ENCODE peak calls at places on chromosomes 4 and X, in six cellular contexts. One of them, this sample, is unnamed.

GRCh38 chr4:159764343-159764952 is 661.6 kb downstream of the RAPGEF2 start:
- DNase-seq in DMS153: peak; percentile 9
- DNase-seq in naive thymus-derived CD8-positive, alpha-beta T cell: no peak
- DNase-seq in NCI-H2171 treated with DMSO at 0.1 percent for 48 hours: peak; percentile 51
- DNase-seq in T-helper 1 cell: no peak
- DNase-seq in NCI-H510A treated with DMSO at 0.1 percent for 48 hours: peak; percentile 79
- DNase-seq in this sample: no peak

GRCh38 chrX:150770623-150771022 is 77.4 kb downstream of the MTMR1 start:
- DNase-seq in DMS153: no peak
- DNase-seq in naive thymus-derived CD8-positive, alpha-beta T cell: no peak
- DNase-seq in NCI-H2171 treated with DMSO at 0.1 percent for 48 hours: no peak
- DNase-seq in T-helper 1 cell: no peak
- DNase-seq in NCI-H510A treated with DMSO at 0.1 percent for 48 hours: no peak
- DNase-seq in this sample: no peak

GRCh38 chr4:4726051-4726450 is 133.4 kb upstream of the MSX1 start:
- DNase-seq in DMS153: no peak
- DNase-seq in naive thymus-derived CD8-positive, alpha-beta T cell: no peak
- DNase-seq in NCI-H2171 treated with DMSO at 0.1 percent for 48 hours: peak; percentile 2
- DNase-seq in T-helper 1 cell: no peak
- DNase-seq in NCI-H510A treated with DMSO at 0.1 percent for 48 hours: no peak
- DNase-seq in this sample: no peak

GRCh38 chr4:6727081-6727942 is 11.3 kb downstream of the BLOC1S4 start:
- DNase-seq in DMS153: no peak
- DNase-seq in naive thymus-derived CD8-positive, alpha-beta T cell: no peak
- DNase-seq in NCI-H2171 treated with DMSO at 0.1 percent for 48 hours: no peak
- DNase-seq in T-helper 1 cell: no peak
- DNase-seq in NCI-H510A treated with DMSO at 0.1 percent for 48 hours: no peak
- DNase-seq in this sample: no peak

GRCh38 chrX:140480765-140481164 is 24.1 kb downstream of the SOX3 start:
- DNase-seq in DMS153: no peak
- DNase-seq in naive thymus-derived CD8-positive, alpha-beta T cell: no peak
- DNase-seq in NCI-H2171 treated with DMSO at 0.1 percent for 48 hours: no peak
- DNase-seq in T-helper 1 cell: no peak
- DNase-seq in NCI-H510A treated with DMSO at 0.1 percent for 48 hours: no peak
- DNase-seq in this sample: no peak

GRCh38 chr4:89294583-89295244 is 12.9 kb downstream of the GPRIN3 start:
- DNase-seq in DMS153: no peak
- DNase-seq in naive thymus-derived CD8-positive, alpha-beta T cell: peak; percentile 86
- DNase-seq in NCI-H2171 treated with DMSO at 0.1 percent for 48 hours: no peak
- DNase-seq in T-helper 1 cell: no peak
- DNase-seq in NCI-H510A treated with DMSO at 0.1 percent for 48 hours: no peak
- DNase-seq in this sample: no peak

GRCh38 chr4:124423160-124423559 is 289.4 kb downstream of the ANKRD50 start:
- DNase-seq in DMS153: no peak
- DNase-seq in naive thymus-derived CD8-positive, alpha-beta T cell: no peak
- DNase-seq in NCI-H2171 treated with DMSO at 0.1 percent for 48 hours: no peak
- DNase-seq in T-helper 1 cell: no peak
- DNase-seq in NCI-H510A treated with DMSO at 0.1 percent for 48 hours: no peak
- DNase-seq in this sample: no peak

GRCh38 chr4:54067163-54067562 is 2.8 kb upstream of the CHIC2 start:
- DNase-seq in DMS153: no peak
- DNase-seq in naive thymus-derived CD8-positive, alpha-beta T cell: no peak
- DNase-seq in NCI-H2171 treated with DMSO at 0.1 percent for 48 hours: no peak
- DNase-seq in T-helper 1 cell: no peak
- DNase-seq in NCI-H510A treated with DMSO at 0.1 percent for 48 hours: no peak
- DNase-seq in this sample: no peak

GRCh38 chr4:127995776-127996175 is 30.6 kb downstream of the ABHD18 start:
- DNase-seq in DMS153: no peak
- DNase-seq in naive thymus-derived CD8-positive, alpha-beta T cell: no peak
- DNase-seq in NCI-H2171 treated with DMSO at 0.1 percent for 48 hours: no peak
- DNase-seq in T-helper 1 cell: no peak
- DNase-seq in NCI-H510A treated with DMSO at 0.1 percent for 48 hours: no peak
- DNase-seq in this sample: no peak

GRCh38 chr4:56386091-56386490 is 1.2 kb downstream of the AASDH start:
- DNase-seq in DMS153: no peak
- DNase-seq in naive thymus-derived CD8-positive, alpha-beta T cell: no peak
- DNase-seq in NCI-H2171 treated with DMSO at 0.1 percent for 48 hours: no peak
- DNase-seq in T-helper 1 cell: no peak
- DNase-seq in NCI-H510A treated with DMSO at 0.1 percent for 48 hours: no peak
- DNase-seq in this sample: no peak

GRCh38 chr4:156598138-156598681 is 373.4 kb downstream of the PDGFC start:
- DNase-seq in DMS153: peak; percentile 77
- DNase-seq in naive thymus-derived CD8-positive, alpha-beta T cell: no peak
- DNase-seq in NCI-H2171 treated with DMSO at 0.1 percent for 48 hours: no peak
- DNase-seq in T-helper 1 cell: no peak
- DNase-seq in NCI-H510A treated with DMSO at 0.1 percent for 48 hours: peak; percentile 74
- DNase-seq in this sample: peak; percentile 84

GRCh38 chr4:173270312-173271027 is 63.7 kb downstream of the HMGB2 start:
- DNase-seq in DMS153: no peak
- DNase-seq in naive thymus-derived CD8-positive, alpha-beta T cell: no peak
- DNase-seq in NCI-H2171 treated with DMSO at 0.1 percent for 48 hours: no peak
- DNase-seq in T-helper 1 cell: no peak
- DNase-seq in NCI-H510A treated with DMSO at 0.1 percent for 48 hours: no peak
- DNase-seq in this sample: peak; percentile 2

GRCh38 chr4:102345795-102346100 is 466 bp upstream of the SLC39A8 start:
- DNase-seq in DMS153: no peak
- DNase-seq in naive thymus-derived CD8-positive, alpha-beta T cell: no peak
- DNase-seq in NCI-H2171 treated with DMSO at 0.1 percent for 48 hours: no peak
- DNase-seq in T-helper 1 cell: no peak
- DNase-seq in NCI-H510A treated with DMSO at 0.1 percent for 48 hours: no peak
- DNase-seq in this sample: no peak

GRCh38 chr4:62014982-62015739 is 815.0 kb downstream of the ADGRL3 start:
- DNase-seq in DMS153: no peak
- DNase-seq in naive thymus-derived CD8-positive, alpha-beta T cell: no peak
- DNase-seq in NCI-H2171 treated with DMSO at 0.1 percent for 48 hours: no peak
- DNase-seq in T-helper 1 cell: no peak
- DNase-seq in NCI-H510A treated with DMSO at 0.1 percent for 48 hours: no peak
- DNase-seq in this sample: no peak

GRCh38 chrX:27890611-27891010 is 82.8 kb downstream of the MAGEB10 start:
- DNase-seq in DMS153: no peak
- DNase-seq in naive thymus-derived CD8-positive, alpha-beta T cell: no peak
- DNase-seq in NCI-H2171 treated with DMSO at 0.1 percent for 48 hours: no peak
- DNase-seq in T-helper 1 cell: no peak
- DNase-seq in NCI-H510A treated with DMSO at 0.1 percent for 48 hours: no peak
- DNase-seq in this sample: no peak

GRCh38 chrX:72584165-72584564 is 11.5 kb upstream of the HDAC8 start:
- DNase-seq in DMS153: no peak
- DNase-seq in naive thymus-derived CD8-positive, alpha-beta T cell: no peak
- DNase-seq in NCI-H2171 treated with DMSO at 0.1 percent for 48 hours: no peak
- DNase-seq in T-helper 1 cell: no peak
- DNase-seq in NCI-H510A treated with DMSO at 0.1 percent for 48 hours: no peak
- DNase-seq in this sample: no peak

GRCh38 chrX:31572396-31572795 is 500.6 kb upstream of the FTHL17 start:
- DNase-seq in DMS153: no peak
- DNase-seq in naive thymus-derived CD8-positive, alpha-beta T cell: no peak
- DNase-seq in NCI-H2171 treated with DMSO at 0.1 percent for 48 hours: no peak
- DNase-seq in T-helper 1 cell: no peak
- DNase-seq in NCI-H510A treated with DMSO at 0.1 percent for 48 hours: no peak
- DNase-seq in this sample: no peak

GRCh38 chr4:145839151-145839550 is 99.5 kb downstream of the ZNF827 start:
- DNase-seq in DMS153: no peak
- DNase-seq in naive thymus-derived CD8-positive, alpha-beta T cell: no peak
- DNase-seq in NCI-H2171 treated with DMSO at 0.1 percent for 48 hours: no peak
- DNase-seq in T-helper 1 cell: no peak
- DNase-seq in NCI-H510A treated with DMSO at 0.1 percent for 48 hours: no peak
- DNase-seq in this sample: no peak

GRCh38 chrX:40076750-40077149 is 21.0 kb downstream of the BCOR start:
- DNase-seq in DMS153: no peak
- DNase-seq in naive thymus-derived CD8-positive, alpha-beta T cell: no peak
- DNase-seq in NCI-H2171 treated with DMSO at 0.1 percent for 48 hours: no peak
- DNase-seq in T-helper 1 cell: no peak
- DNase-seq in NCI-H510A treated with DMSO at 0.1 percent for 48 hours: no peak
- DNase-seq in this sample: no peak

GRCh38 chr4:147090486-147090885 is 144.8 kb upstream of the TTC29 start:
- DNase-seq in DMS153: no peak
- DNase-seq in naive thymus-derived CD8-positive, alpha-beta T cell: no peak
- DNase-seq in NCI-H2171 treated with DMSO at 0.1 percent for 48 hours: no peak
- DNase-seq in T-helper 1 cell: no peak
- DNase-seq in NCI-H510A treated with DMSO at 0.1 percent for 48 hours: peak; percentile 62
- DNase-seq in this sample: no peak

GRCh38 chr4:19623866-19624265 is 627.8 kb upstream of the SLIT2 start:
- DNase-seq in DMS153: no peak
- DNase-seq in naive thymus-derived CD8-positive, alpha-beta T cell: no peak
- DNase-seq in NCI-H2171 treated with DMSO at 0.1 percent for 48 hours: no peak
- DNase-seq in T-helper 1 cell: no peak
- DNase-seq in NCI-H510A treated with DMSO at 0.1 percent for 48 hours: no peak
- DNase-seq in this sample: no peak

GRCh38 chr4:163107754-163108153 is 58.9 kb downstream of the NAF1 start:
- DNase-seq in DMS153: no peak
- DNase-seq in naive thymus-derived CD8-positive, alpha-beta T cell: no peak
- DNase-seq in NCI-H2171 treated with DMSO at 0.1 percent for 48 hours: no peak
- DNase-seq in T-helper 1 cell: no peak
- DNase-seq in NCI-H510A treated with DMSO at 0.1 percent for 48 hours: no peak
- DNase-seq in this sample: no peak

GRCh38 chr4:5137927-5138326 is 86.6 kb downstream of the STK32B start:
- DNase-seq in DMS153: no peak
- DNase-seq in naive thymus-derived CD8-positive, alpha-beta T cell: no peak
- DNase-seq in NCI-H2171 treated with DMSO at 0.1 percent for 48 hours: no peak
- DNase-seq in T-helper 1 cell: no peak
- DNase-seq in NCI-H510A treated with DMSO at 0.1 percent for 48 hours: no peak
- DNase-seq in this sample: no peak

GRCh38 chrX:149962859-149963757 is 24.8 kb upstream of the EOLA2 start:
- DNase-seq in DMS153: peak; percentile 51
- DNase-seq in naive thymus-derived CD8-positive, alpha-beta T cell: peak; percentile 6
- DNase-seq in NCI-H2171 treated with DMSO at 0.1 percent for 48 hours: peak; percentile 4
- DNase-seq in T-helper 1 cell: no peak
- DNase-seq in NCI-H510A treated with DMSO at 0.1 percent for 48 hours: peak; percentile 15
- DNase-seq in this sample: peak; percentile 7

GRCh38 chr4:101224358-101225218 is 122.7 kb downstream of the PPP3CA start:
- DNase-seq in DMS153: no peak
- DNase-seq in naive thymus-derived CD8-positive, alpha-beta T cell: no peak
- DNase-seq in NCI-H2171 treated with DMSO at 0.1 percent for 48 hours: no peak
- DNase-seq in T-helper 1 cell: no peak
- DNase-seq in NCI-H510A treated with DMSO at 0.1 percent for 48 hours: no peak
- DNase-seq in this sample: no peak

GRCh38 chr4:85514783-85515182 is 39.8 kb downstream of the ARHGAP24 start:
- DNase-seq in DMS153: no peak
- DNase-seq in naive thymus-derived CD8-positive, alpha-beta T cell: no peak
- DNase-seq in NCI-H2171 treated with DMSO at 0.1 percent for 48 hours: no peak
- DNase-seq in T-helper 1 cell: no peak
- DNase-seq in NCI-H510A treated with DMSO at 0.1 percent for 48 hours: no peak
- DNase-seq in this sample: no peak